ENCODE peak calls at places on chromosomes 3 and 15, in eight cellular contexts. P, M, K, A, F, X, V and G are unnamed samples.

GRCh38 chr3:184562875-184563568 is 1.4 kb downstream of the EPHB3 start:
- DNase-seq in P (no peak), M (no peak), K (peak; percentile 66), A (no peak), F (peak; percentile 50), X (no peak), V (no peak), G (no peak)

GRCh38 chr3:52233108-52233591 is 5.8 kb downstream of the TWF2 start:
- DNase-seq in P (no peak), M (no peak), K (no peak), A (no peak), F (no peak), X (no peak), V (no peak), G (no peak)

GRCh38 chr3:98556164-98557130 is 24.7 kb downstream of the GPR15 start:
- DNase-seq in P (no peak), M (no peak), K (no peak), A (no peak), F (no peak), X (no peak), V (no peak), G (no peak)

GRCh38 chr15:49225572-49226281 is 55.7 kb downstream of the GALK2 start:
- DNase-seq in P (no peak), M (no peak), K (no peak), A (no peak), F (no peak), X (peak; percentile 78), V (no peak), G (peak; percentile 28)

GRCh38 chr3:53213276-53213675 is 42.5 kb downstream of the TKT start:
- DNase-seq in P (no peak), M (no peak), K (no peak), A (no peak), F (no peak), X (no peak), V (no peak), G (no peak)

GRCh38 chr15:70034141-70034540 is 63.6 kb downstream of the TLE3 start:
- DNase-seq in P (no peak), M (no peak), K (no peak), A (peak; percentile 37), F (no peak), X (no peak), V (no peak), G (no peak)

GRCh38 chr15:98800437-98801233 is 152.3 kb downstream of the IGF1R start:
- DNase-seq in P (peak; percentile 51), M (peak; percentile 67), K (peak; percentile 58), A (peak; percentile 60), F (peak; percentile 58), X (no peak), V (no peak), G (peak; percentile 48)

GRCh38 chr3:38521391-38521987 is 25.3 kb downstream of the EXOG start:
- DNase-seq in P (no peak), M (peak; percentile 47), K (peak; percentile 51), A (peak; percentile 87), F (peak; percentile 42), X (peak; percentile 83), V (no peak), G (peak; percentile 73)

GRCh38 chr15:23497710-23498111 is 50.7 kb upstream of the GOLGA6L2 start:
- DNase-seq in P (no peak), M (no peak), K (no peak), A (no peak), F (no peak), X (no peak), V (no peak), G (no peak)

GRCh38 chr15:87733005-87733404 is 523.5 kb downstream of the NTRK3 start:
- DNase-seq in P (no peak), M (no peak), K (no peak), A (no peak), F (no peak), X (no peak), V (no peak), G (no peak)

GRCh38 chr3:188284455-188285212 is 130.7 kb downstream of the LPP start:
- DNase-seq in P (no peak), M (no peak), K (no peak), A (peak; percentile 22), F (no peak), X (no peak), V (no peak), G (no peak)

GRCh38 chr3:47802734-47803477 is at the start of gene DHX30:
- DNase-seq in P (peak; percentile 92), M (peak; percentile 55), K (peak; percentile 87), A (peak; percentile 94), F (peak; percentile 88), X (peak; percentile 91), V (peak; percentile 97), G (peak; percentile 89)

GRCh38 chr3:111392911-111393351 is 149.1 kb upstream of the CD96 start:
- DNase-seq in P (no peak), M (no peak), K (no peak), A (peak; percentile 57), F (no peak), X (no peak), V (no peak), G (no peak)

GRCh38 chr15:73386886-73387506 is 18.2 kb upstream of the HCN4 start:
- DNase-seq in P (no peak), M (no peak), K (no peak), A (no peak), F (no peak), X (no peak), V (no peak), G (no peak)

GRCh38 chr3:24641628-24642027 is 147.0 kb upstream of the THRB start:
- DNase-seq in P (no peak), M (no peak), K (no peak), A (no peak), F (no peak), X (no peak), V (no peak), G (no peak)

GRCh38 chr3:65170357-65171090 is 482.7 kb upstream of the ADAMTS9 start:
- DNase-seq in P (peak; percentile 95), M (no peak), K (peak; percentile 71), A (peak; percentile 75), F (peak; percentile 81), X (no peak), V (peak; percentile 95), G (peak; percentile 52)

GRCh38 chr3:80285370-80285769 is 517.6 kb upstream of the ROBO1 start:
- DNase-seq in P (no peak), M (no peak), K (no peak), A (no peak), F (no peak), X (no peak), V (no peak), G (no peak)

GRCh38 chr15:26736502-26737248 is 36.2 kb downstream of the GABRB3 start:
- DNase-seq in P (no peak), M (no peak), K (no peak), A (no peak), F (no peak), X (no peak), V (peak; percentile 62), G (no peak)

GRCh38 chr3:78718707-78719106 is 1049.1 kb downstream of the ROBO1 start:
- DNase-seq in P (no peak), M (no peak), K (no peak), A (no peak), F (no peak), X (no peak), V (no peak), G (no peak)

GRCh38 chr3:132145833-132146232 is 111.0 kb upstream of the CPNE4 start:
- DNase-seq in P (no peak), M (no peak), K (no peak), A (no peak), F (no peak), X (no peak), V (no peak), G (no peak)

GRCh38 chr3:194661374-194661773 is 10.6 kb downstream of the LSG1 start:
- DNase-seq in P (no peak), M (no peak), K (no peak), A (no peak), F (no peak), X (no peak), V (peak; percentile 70), G (no peak)
- TF ChIP-seq POLR2A in P (no peak), M (no peak), K (no peak), A (no peak), F (no peak), X (no peak), V (no peak), G (no peak)

DNA sequence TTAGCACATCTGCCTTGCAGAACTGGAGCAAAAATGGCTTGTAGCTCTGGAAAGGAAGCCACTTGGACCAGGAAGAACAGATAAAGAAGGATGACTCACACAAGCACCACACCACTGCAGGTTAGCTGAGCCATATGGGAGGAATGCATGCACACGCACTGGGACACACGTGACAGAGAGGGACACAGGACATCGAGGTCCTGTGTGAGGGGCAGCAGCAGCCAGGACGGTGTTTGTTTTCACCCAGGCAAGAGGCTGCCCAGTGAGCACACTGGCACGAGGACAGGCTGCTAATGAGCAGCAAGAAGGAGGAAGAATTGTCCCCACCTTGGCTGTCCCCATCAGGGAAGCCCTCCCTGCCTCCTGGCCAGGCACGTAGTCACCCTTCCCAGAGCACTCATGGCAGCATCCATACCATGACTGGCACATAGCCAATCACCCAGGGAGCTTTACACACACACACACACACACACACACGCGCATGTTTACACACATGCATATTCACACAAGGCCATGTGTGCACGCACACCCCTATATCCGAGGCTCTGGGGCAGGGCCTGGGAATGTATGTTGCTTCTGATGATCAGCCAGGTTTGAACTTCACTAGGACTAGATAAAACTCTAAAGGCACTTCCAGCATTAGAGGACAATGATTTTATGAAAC is 24.0 kb upstream of the SPTBN5 start:
- DNase-seq in P (peak; percentile 70), M (peak; percentile 24), K (no peak), A (peak; percentile 76), F (no peak), X (no peak), V (no peak), G (peak; percentile 56)
- H3K27ac ChIP-seq in P (peak overlapping the region; percentile 42), M (no peak overlapping the region), K (peak overlapping the region; percentile 15), A (no peak overlapping the region), F (no peak overlapping the region), X (no peak overlapping the region), V (no peak overlapping the region), G (peak overlapping the region; percentile 77)

GRCh38 chr3:11559816-11560633 is 83.7 kb downstream of the VGLL4 start:
- DNase-seq in P (peak; percentile 71), M (no peak), K (no peak), A (no peak), F (no peak), X (no peak), V (no peak), G (no peak)
- H3K4me1 ChIP-seq in P (peaks cover 74% of the 10 kb centered on the region), M (no peaks in the 10 kb centered on the region), K (peaks cover 36% of the 10 kb centered on the region), A (no peaks in the 10 kb centered on the region), F (peaks cover 12% of the 10 kb centered on the region), X (peaks cover 9% of the 10 kb centered on the region), V (peaks cover 85% of the 10 kb centered on the region), G (peaks cover 80% of the 10 kb centered on the region)

DNA sequence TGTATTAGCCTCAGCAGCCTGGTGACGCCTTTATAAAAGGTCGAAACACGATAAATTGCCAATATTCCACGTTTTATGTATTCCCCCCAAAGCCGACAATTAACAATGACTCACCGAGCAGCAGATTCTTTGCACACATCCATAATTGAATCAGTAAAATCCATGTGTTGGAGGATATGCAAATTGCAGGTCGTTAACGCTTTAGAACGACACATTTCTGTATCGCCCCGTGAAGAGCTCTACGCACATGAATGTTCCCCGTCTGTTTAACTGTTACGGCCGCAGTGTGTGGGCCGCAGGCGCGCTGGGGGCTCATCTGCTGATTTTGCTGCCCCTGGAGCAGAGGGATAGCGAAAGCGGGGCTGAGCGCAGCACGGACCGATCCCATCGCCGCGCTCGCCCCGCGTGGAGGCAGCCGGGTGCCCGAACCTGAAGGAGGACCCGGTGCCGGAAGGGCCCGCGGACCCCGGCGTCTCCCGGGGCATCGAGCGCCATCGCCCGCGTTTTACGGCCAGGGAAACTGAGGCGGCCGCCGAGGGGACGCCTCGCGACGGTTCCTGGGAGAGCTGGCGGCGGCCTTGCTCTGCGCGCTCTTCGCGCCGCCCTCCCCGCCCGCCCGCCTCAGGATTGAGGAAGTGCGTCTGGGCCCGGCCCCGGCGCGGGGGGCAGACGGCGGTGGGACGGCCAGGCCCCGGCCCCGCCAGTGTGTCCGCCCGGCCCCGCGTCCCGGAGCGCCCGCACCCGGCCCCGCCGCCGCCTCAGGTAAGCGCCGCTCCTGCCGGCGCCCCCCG is at the start of gene LRRK1:
- DNase-seq in P (peak; percentile 39), M (peak; percentile 52), K (peak; percentile 30), A (peak; percentile 66), F (peak; percentile 43), X (peak; percentile 66), V (no peak), G (no peak)
- TF ChIP-seq POLR2A in P (no peak), M (peak; percentile 58), K (no peak), A (no peak), F (no peak), X (no peak), V (no peak), G (no peak)